ENCODE peak calls at places on chromosome 14, in five cellular contexts. C is tibial artery, Y is B cell, O is cardiac muscle cell, L is HL-60. V is an unnamed sample.

GRCh38 chr14:67817750-67818438 is 1.5 kb upstream of the ZFYVE26 start:
- DNase-seq in C (no peak), Y (no peak), O (no peak), L (no peak), V (no peak)

GRCh38 chr14:104320611-104321086 is 182.3 kb downstream of the KIF26A start:
- DNase-seq in C (no peak), Y (no peak), O (no peak), L (no peak), V (no peak)

GRCh38 chr14:21990116-21990515 is 316.5 kb upstream of the OR4E1 start:
- DNase-seq in C (no peak), Y (no peak), O (peak), L (no peak), V (no peak)

GRCh38 chr14:104314251-104314941 is 176.0 kb downstream of the KIF26A start:
- DNase-seq in C (no peak), Y (no peak), O (no peak), L (no peak), V (no peak)

GRCh38 chr14:56874375-56874774 is 64.1 kb upstream of the OTX2 start:
- DNase-seq in C (no peak), Y (no peak), O (no peak), L (no peak), V (no peak)

GRCh38 chr14:83909507-83909906 is 1620.4 kb upstream of the FLRT2 start:
- DNase-seq in C (no peak), Y (no peak), O (peak), L (no peak), V (no peak)

GRCh38 chr14:57008534-57008933 is 198.3 kb upstream of the OTX2 start:
- DNase-seq in C (no peak), Y (no peak), O (no peak), L (no peak), V (no peak)

GRCh38 chr14:64119535-64119934 is 174.6 kb downstream of the ESR2 start:
- DNase-seq in C (no peak), Y (no peak), O (no peak), L (no peak), V (no peak)

GRCh38 chr14:104441275-104442106 is 138.1 kb upstream of the C14orf180 start:
- DNase-seq in C (peak), Y (no peak), O (no peak), L (no peak), V (peak)

GRCh38 chr14:47346849-47347248 is 328.6 kb downstream of the MDGA2 start:
- DNase-seq in C (no peak), Y (no peak), O (no peak), L (no peak), V (no peak)

GRCh38 chr14:51269634-51270033 is 29.6 kb downstream of the TMX1 start:
- DNase-seq in C (no peak), Y (no peak), O (no peak), L (no peak), V (no peak)

GRCh38 chr14:64539186-64539552 is 1.4 kb upstream of the HSPA2 start:
- DNase-seq in C (no peak), Y (no peak), O (no peak), L (no peak), V (no peak)

GRCh38 chr14:63727231-63727735 is 582 bp downstream of the SGPP1 start:
- DNase-seq in C (peak), Y (no peak), O (peak), L (no peak), V (no peak)

GRCh38 chr14:36619853-36620252 is 37.4 kb upstream of the NKX2-8 start:
- DNase-seq in C (no peak), Y (no peak), O (no peak), L (no peak), V (no peak)

GRCh38 chr14:80606347-80606772 is 335.2 kb downstream of the CEP128 start:
- DNase-seq in C (no peak), Y (no peak), O (peak), L (no peak), V (no peak)

GRCh38 chr14:99581371-99581770 is 22.6 kb downstream of the CCDC85C start:
- DNase-seq in C (no peak), Y (no peak), O (no peak), L (no peak), V (no peak)

DNA sequence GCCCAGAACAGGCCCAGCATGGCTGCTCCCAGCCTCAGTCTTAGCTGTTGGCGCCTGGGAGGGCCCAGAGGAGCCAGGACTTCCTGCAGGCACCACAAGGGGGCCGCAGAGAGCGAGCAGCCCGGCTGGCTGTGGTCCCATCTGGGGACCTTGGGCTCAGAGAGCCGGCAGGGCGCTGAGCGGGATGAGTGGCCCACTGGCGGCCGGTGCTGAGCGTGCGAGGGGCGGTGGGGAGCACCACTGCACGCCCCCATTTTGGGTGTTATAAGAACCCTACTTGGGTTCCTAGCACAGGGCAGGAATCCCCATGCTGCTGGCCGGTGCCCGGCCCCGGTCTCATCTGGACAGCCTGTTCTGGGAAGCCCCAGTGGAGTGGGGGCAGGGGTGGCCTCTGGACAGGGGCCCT is 25.9 kb upstream of the CRIP2 start:
- DNase-seq in C (peak), Y (peak), O (peak), L (no peak), V (no peak)
- TF ChIP-seq CTCF in C (peak), Y (peak), O (peak), L (peak), V (peak)

GRCh38 chr14:25032092-25032784 is 17.7 kb downstream of the STXBP6 start:
- DNase-seq in C (no peak), Y (no peak), O (no peak), L (no peak), V (no peak)
- TF ChIP-seq CTCF in C (no peak), Y (no peak), O (peak), L (peak), V (peak)

GRCh38 chr14:39219075-39219499 is 14.6 kb upstream of the MIA2 start:
- DNase-seq in C (no peak), Y (no peak), O (peak), L (no peak), V (no peak)

GRCh38 chr14:39217214-39217879 is 16.4 kb upstream of the MIA2 start:
- DNase-seq in C (no peak), Y (no peak), O (no peak), L (no peak), V (no peak)

DNA sequence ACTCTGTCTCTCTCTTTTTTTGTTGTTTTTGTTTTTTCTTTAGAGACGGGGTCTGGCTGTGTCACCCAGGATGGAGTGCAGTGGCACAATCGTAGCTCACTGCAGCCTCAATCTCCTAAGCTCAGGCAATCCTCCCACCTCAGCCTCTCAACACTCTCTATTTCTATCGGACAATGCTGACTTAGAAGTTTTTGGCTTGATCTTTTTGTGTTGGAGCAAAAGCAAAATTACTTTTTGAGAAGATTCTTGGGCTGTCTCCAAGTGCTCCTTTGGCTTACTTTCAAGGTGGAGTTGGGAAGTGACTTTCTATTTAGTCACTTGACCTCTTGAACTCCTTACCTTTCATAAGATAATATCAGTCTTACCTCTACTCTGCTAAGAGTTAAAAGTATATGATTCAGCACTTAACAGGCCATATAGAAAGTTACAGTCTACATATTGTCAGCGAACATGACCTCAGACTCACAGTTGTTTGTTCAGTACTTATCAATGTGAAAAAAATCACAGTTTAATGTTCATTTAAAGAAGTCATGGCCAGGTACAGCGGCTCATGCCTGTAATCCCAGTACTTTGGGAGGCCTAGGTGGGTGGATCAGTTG is 15.4 kb upstream of the MIA2 start:
- DNase-seq in C (no peak), Y (no peak), O (peak), L (no peak), V (no peak)
- TF ChIP-seq CTCF in C (no peak), Y (no peak), O (no peak), L (no peak), V (no peak)

GRCh38 chr14:59004012-59004411 is 184.5 kb upstream of the DAAM1 start:
- DNase-seq in C (no peak), Y (no peak), O (peak), L (no peak), V (no peak)
- TF ChIP-seq CTCF in C (no peak), Y (no peak), O (peak), L (no peak), V (no peak)

DNA sequence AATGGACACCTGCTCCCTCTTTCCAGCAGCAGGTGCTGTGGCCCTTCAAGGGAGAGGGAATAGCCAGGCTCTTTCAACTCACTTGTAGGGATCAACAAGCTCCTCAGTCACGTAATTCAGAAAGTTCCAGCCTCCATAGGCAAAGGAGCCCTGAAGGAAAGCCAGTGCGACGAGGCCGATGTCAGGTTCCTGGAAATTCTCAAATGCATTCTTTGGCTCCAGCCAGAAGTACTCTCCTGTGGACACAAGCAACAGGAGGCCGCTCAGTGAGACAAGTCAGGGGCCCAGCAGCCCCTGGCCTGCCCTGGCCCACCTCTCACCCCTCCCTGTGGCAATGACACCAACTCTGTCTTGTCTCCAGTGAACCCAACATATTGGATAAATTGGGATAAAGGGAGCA is 21.3 kb upstream of the CEBPE start:
- DNase-seq in C (no peak), Y (no peak), O (no peak), L (no peak), V (no peak)
- TF ChIP-seq CTCF in C (no peak), Y (no peak), O (no peak), L (no peak), V (no peak)

GRCh38 chr14:55267816-55268215 is 3.4 kb upstream of the FBXO34 start:
- DNase-seq in C (no peak), Y (no peak), O (peak), L (no peak), V (no peak)

GRCh38 chr14:55270832-55271571 is at the start of gene FBXO34:
- DNase-seq in C (peak), Y (peak), O (peak), L (peak), V (peak)

DNA sequence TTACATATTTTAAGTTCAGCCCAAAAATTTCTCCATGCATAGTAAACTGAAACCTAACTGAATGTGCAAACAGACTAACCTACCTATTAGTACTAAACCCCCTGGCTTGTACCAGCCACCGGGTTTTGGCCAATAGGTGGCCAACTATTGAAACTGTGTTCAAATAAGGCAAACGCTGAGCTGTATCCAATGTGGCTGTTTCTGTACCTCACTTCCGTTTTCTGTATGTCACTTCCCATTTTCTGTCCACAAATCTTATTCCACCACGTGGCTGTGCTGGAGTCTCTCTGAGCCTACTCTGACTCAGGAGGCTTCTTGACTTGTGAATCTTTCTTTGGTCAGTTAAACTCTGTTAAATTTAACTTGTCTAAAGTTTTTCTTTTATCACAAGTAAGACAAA is 6.0 kb upstream of the FBXO34 start:
- DNase-seq in C (no peak), Y (no peak), O (no peak), L (peak), V (peak)
- TF ChIP-seq CTCF in C (no peak), Y (no peak), O (no peak), L (no peak), V (peak)

V was measured in CD14-positive monocyte.